ENCODE peak calls at places on chromosomes 12 and 14, in six cellular contexts. C is tibial artery, O is HCT116, E is AG04450, W is heart right ventricle, A is esophagus squamous epithelium. M is an unnamed sample.

GRCh38 chr14:71749613-71750238 is 182.5 kb upstream of the RGS6 start:
- DNase-seq in E (no peak), W (no peak), A (no peak), C (no peak), O (no peak), M (no peak)

GRCh38 chr12:14723763-14724162 is 27.4 kb upstream of the GUCY2C start:
- DNase-seq in W (peak; percentile 26), A (no peak), C (peak; percentile 23), O (peak; percentile 28), E (peak; percentile 11), M (peak; percentile 51)

GRCh38 chr14:49549881-49550280 is 36.3 kb downstream of the RPS29 start:
- DNase-seq in A (no peak), E (no peak), O (no peak), C (no peak), W (no peak), M (peak; percentile 16)

GRCh38 chr12:26711569-26711968 is 121.4 kb downstream of the ITPR2 start:
- DNase-seq in C (no peak), A (no peak), W (no peak), E (no peak), O (no peak), M (no peak)

GRCh38 chr12:124388679-124389536 is 94.0 kb downstream of the RFLNA start:
- DNase-seq in O (no peak), W (peak; percentile 89), A (no peak), E (peak; percentile 63), C (peak; percentile 92), M (peak; percentile 60)

GRCh38 chr14:67567654-67568053 is 32.4 kb downstream of the PIGH start:
- DNase-seq in A (no peak), O (no peak), C (no peak), W (no peak), E (no peak), M (no peak)

GRCh38 chr14:99729991-99730875 is 46.1 kb downstream of the CYP46A1 start:
- DNase-seq in E (no peak), W (peak; percentile 80), A (no peak), O (no peak), C (no peak), M (no peak)

GRCh38 chr12:26678697-26679660 is 154.0 kb downstream of the ITPR2 start:
- DNase-seq in W (no peak), O (no peak), C (no peak), A (no peak), E (no peak), M (no peak)

GRCh38 chr14:31583043-31583442 is 21.8 kb downstream of the NUBPL start:
- DNase-seq in E (no peak), C (no peak), W (no peak), O (no peak), A (no peak), M (no peak)

GRCh38 chr12:15122349-15122748 is 98.9 kb downstream of the RERG start:
- DNase-seq in A (no peak), W (no peak), C (no peak), O (no peak), E (no peak), M (no peak)

GRCh38 chr14:57656853-57657252 is 163.2 kb upstream of the CCDC198 start:
- DNase-seq in C (no peak), W (no peak), E (no peak), O (no peak), A (no peak), M (peak; percentile 68)

GRCh38 chr12:98869886-98870285 is 224.8 kb downstream of the APAF1 start:
- DNase-seq in W (no peak), O (no peak), C (no peak), E (no peak), A (no peak), M (no peak)

GRCh38 chr12:19979584-19979983 is 388.8 kb upstream of the PDE3A start:
- DNase-seq in O (no peak), E (no peak), A (no peak), C (peak; percentile 33), W (no peak), M (no peak)

GRCh38 chr12:28998662-28999120 is 150.4 kb upstream of the FAR2 start:
- DNase-seq in W (no peak), A (no peak), E (peak; percentile 1), O (no peak), C (no peak), M (peak; percentile 3)

GRCh38 chr12:22333186-22333745 is 1.2 kb downstream of the ST8SIA1 start:
- DNase-seq in W (no peak), A (no peak), E (peak; percentile 20), C (no peak), O (no peak), M (no peak)

GRCh38 chr12:58554522-58555157 is 365.7 kb downstream of the LRIG3 start:
- DNase-seq in A (no peak), W (no peak), O (no peak), E (no peak), C (no peak), M (no peak)

GRCh38 chr12:71158361-71158882 is 623 bp upstream of the TSPAN8 start:
- DNase-seq in W (no peak), E (no peak), A (no peak), O (no peak), C (no peak), M (no peak)

GRCh38 chr12:118964988-118965387 is 16.4 kb upstream of the SRRM4 start:
- DNase-seq in W (no peak), C (no peak), E (no peak), O (no peak), A (no peak), M (no peak)

GRCh38 chr14:82412545-82412944 is 878.9 kb upstream of the SEL1L start:
- DNase-seq in A (no peak), W (no peak), O (no peak), C (no peak), E (no peak), M (no peak)

GRCh38 chr12:130547480-130548155 is 168.5 kb downstream of the RIMBP2 start:
- DNase-seq in C (no peak), E (no peak), O (no peak), W (no peak), A (no peak), M (no peak)

GRCh38 chr14:104342435-104343293 is 204.3 kb downstream of the KIF26A start:
- DNase-seq in E (no peak), A (no peak), W (no peak), O (no peak), C (no peak), M (no peak)

GRCh38 chr14:56100556-56100955 is 17.7 kb upstream of the PELI2 start:
- DNase-seq in W (no peak), C (no peak), E (no peak), A (no peak), O (no peak), M (no peak)

GRCh38 chr12:28568083-28568482 is 377.8 kb downstream of the CCDC91 start:
- DNase-seq in O (no peak), A (no peak), C (peak; percentile 38), E (peak; percentile 73), W (no peak), M (peak; percentile 62)

GRCh38 chr12:62466018-62466595 is 519 bp upstream of the MON2 start:
- DNase-seq in C (peak; percentile 49), O (no peak), E (no peak), W (no peak), A (no peak), M (no peak)

GRCh38 chr12:51836833-51837184 is 11.7 kb downstream of the FIGNL2 start:
- DNase-seq in W (no peak), A (no peak), C (no peak), O (no peak), E (no peak), M (no peak)

DNA sequence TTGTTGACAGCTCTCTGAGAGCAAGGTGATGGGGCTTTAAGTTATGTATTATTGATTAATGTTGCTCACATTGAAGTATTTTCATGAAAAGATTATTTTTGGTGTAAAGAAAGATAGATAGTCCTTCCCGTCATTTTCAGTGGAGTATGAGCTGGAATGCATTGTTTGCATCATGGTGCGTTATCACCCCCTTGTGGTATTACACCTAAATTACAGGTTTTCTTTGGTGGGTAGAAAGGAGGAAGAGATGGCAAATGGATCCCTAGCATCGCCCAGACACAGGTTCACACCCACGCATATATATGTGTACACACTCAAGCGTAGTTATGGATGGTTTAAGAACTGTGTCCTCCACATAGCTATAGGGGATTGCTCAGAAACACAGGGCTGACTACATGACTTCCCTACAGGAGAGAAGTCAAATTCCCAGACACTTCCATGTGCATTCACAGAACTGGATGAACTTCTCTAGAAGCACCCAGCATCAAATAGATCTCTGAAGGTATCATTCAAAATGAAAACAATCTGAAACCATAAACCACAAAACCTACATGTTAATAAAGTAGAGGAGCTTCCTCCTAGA is 14.4 kb upstream of the SERPINA10 start:
- DNase-seq in E (no peak), A (no peak), O (peak; percentile 28), C (no peak), W (no peak), M (no peak)
- TF ChIP-seq CTCF in E (peak; percentile 30), A (no peak), O (peak; percentile 64), C (no peak), W (no peak), M (peak; percentile 69)

DNA sequence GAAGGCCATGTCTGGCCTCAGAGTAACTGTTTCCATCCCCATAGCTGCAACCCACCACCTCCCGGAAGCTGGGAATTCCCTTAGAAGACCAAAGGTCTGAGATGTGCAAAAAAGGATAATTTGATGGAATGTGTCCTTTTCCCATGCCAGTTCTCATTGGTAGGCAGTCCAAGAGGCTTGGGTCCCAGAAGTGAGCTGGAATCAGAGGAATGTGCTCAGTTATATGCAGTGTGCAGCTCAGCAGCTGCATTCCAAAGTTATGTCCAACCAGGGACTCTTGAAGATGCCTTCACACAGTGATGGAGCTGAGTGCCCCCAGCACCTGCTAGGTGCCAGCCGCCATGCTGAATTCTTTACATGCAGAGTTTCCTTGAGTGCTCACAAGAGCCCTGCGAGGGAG is 583.9 kb upstream of the TBX3 start:
- DNase-seq in E (no peak), C (no peak), W (no peak), A (no peak), O (no peak), M (no peak)
- H3K27ac ChIP-seq in E (no peak overlapping the region), C (no peak overlapping the region), W (no peak overlapping the region), A (no peak overlapping the region), O (no peak overlapping the region), M (no peak overlapping the region)

DNA sequence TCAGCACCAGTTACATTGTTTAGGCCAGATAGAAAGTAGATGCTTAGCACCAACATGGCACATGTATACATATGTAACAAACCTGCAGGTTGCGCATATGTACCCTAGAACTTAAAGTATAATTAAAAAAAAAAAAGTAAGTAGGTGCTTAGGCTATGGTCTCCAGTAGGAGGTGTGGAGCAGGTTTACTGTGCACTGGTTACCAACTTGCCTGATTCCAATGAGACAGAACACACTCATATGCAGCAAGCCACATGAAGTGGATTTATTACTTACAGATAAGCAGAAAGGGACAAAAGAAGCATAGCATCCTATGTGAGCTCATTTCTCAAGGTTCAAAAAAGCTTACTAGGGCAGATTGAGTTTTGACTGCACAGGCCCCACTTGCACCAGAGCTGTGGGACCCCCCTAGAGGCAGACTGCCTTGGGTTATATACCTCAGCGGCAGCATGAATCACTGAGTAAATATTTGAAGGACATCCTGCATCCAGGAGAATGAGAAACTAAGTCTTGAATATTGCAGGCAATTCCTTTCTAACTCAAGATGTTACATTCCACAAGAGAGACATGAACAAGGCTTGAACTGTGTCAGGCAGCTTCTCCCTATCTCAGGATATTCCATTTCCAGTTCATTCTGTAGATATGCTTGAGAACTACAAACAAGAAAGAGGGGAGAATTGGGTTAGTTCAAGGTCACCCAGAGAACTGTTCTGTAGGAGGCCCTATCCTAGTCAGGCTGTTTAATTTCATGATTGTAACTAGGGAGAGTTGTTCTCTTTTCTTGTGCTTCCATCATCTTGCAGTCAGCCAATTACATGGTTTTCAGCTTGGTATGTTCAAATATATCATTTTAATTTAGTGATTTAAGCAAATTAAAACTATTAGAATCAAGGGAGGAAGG is 30.1 kb downstream of the LRFN5 start:
- DNase-seq in W (no peak), O (no peak), A (no peak), E (no peak), C (no peak), M (no peak)
- TF ChIP-seq CTCF in W (no peak), O (no peak), A (no peak), E (peak; percentile 9), C (no peak), M (no peak)

GRCh38 chr14:74492413-74493342 is at the start of gene NPC2:
- DNase-seq in A (no peak), W (no peak), O (no peak), E (no peak), C (no peak), M (no peak)
- H3K27ac ChIP-seq in A (peak within 1 kb of the TSS; percentile 97), W (peak within 1 kb of the TSS; percentile 97), O (peak within 1 kb of the TSS; percentile 78), E (peak within 1 kb of the TSS; percentile 65), C (peak within 1 kb of the TSS; percentile 96), M (peak within 1 kb of the TSS; percentile 50)